ENCODE peak calls at places on chromosomes 1 and 21, in five cellular contexts. L is ovary; S is GM18507; U is activated T-cell treated with anti-CD3 and anti-CD28 coated beads, Interleukin-2, amount 50 U/mL, for 24 hours; R is Daoy. P is an unnamed sample.

GRCh38 chr21:26686278-26686677 is 113.2 kb upstream of the CYYR1 start:
- DNase-seq in L (no peak), S (no peak), U (no peak), R (no peak), P (peak)

GRCh38 chr1:42379794-42380616 is 587 bp upstream of the RIMKLA start:
- DNase-seq in L (no peak), S (no peak), U (no peak), R (peak), P (peak)

GRCh38 chr1:54227091-54227602 is 27.2 kb downstream of the MRPL37 start:
- DNase-seq in L (peak), S (no peak), U (no peak), R (peak), P (peak)

GRCh38 chr1:112264553-112264952 is 131.5 kb upstream of the CTTNBP2NL start:
- DNase-seq in L (no peak), S (no peak), U (no peak), R (no peak), P (no peak)

GRCh38 chr1:180264595-180264994 is 34.5 kb downstream of the LHX4 start:
- DNase-seq in L (no peak), S (no peak), U (no peak), R (no peak), P (no peak)

GRCh38 chr1:109425391-109425790 is 857 bp downstream of the PSMA5 start:
- DNase-seq in L (no peak), S (peak), U (no peak), R (no peak), P (peak)

GRCh38 chr1:61056674-61057439 is 25.5 kb upstream of the NFIA start:
- DNase-seq in L (peak), S (no peak), U (peak), R (peak), P (peak)

GRCh38 chr1:245298781-245299180 is 144.0 kb downstream of the KIF26B start:
- DNase-seq in L (no peak), S (no peak), U (no peak), R (no peak), P (no peak)

GRCh38 chr1:42960693-42961559 is 2.3 kb upstream of the SLC2A1 start:
- DNase-seq in L (no peak), S (no peak), U (no peak), R (no peak), P (peak)

GRCh38 chr1:172969611-172970010 is 81.1 kb downstream of the TNFSF18 start:
- DNase-seq in L (no peak), S (no peak), U (no peak), R (peak), P (peak)

GRCh38 chr1:53025034-53025777 is 36.8 kb upstream of the PODN start:
- DNase-seq in L (peak), S (no peak), U (no peak), R (peak), P (peak)

GRCh38 chr1:231059566-231060193 is 19.6 kb upstream of the FAM89A start:
- DNase-seq in L (no peak), S (no peak), U (no peak), R (peak), P (peak)

GRCh38 chr1:209768354-209768774 is 12.5 kb downstream of the TRAF3IP3 start:
- DNase-seq in L (no peak), S (peak), U (peak), R (no peak), P (no peak)

GRCh38 chr21:23522750-23523149 is 2084.5 kb downstream of the MRPL39 start:
- DNase-seq in L (no peak), S (no peak), U (no peak), R (no peak), P (no peak)

GRCh38 chr1:154483941-154484803 is 17.8 kb upstream of the TDRD10 start:
- DNase-seq in L (no peak), S (no peak), U (no peak), R (peak), P (peak)

GRCh38 chr1:178353524-178353923 is 143.2 kb downstream of the CLEC20A start:
- DNase-seq in L (no peak), S (no peak), U (no peak), R (peak), P (no peak)

GRCh38 chr1:156882543-156882942 is 11.0 kb upstream of the PEAR1 start:
- DNase-seq in L (no peak), S (no peak), U (no peak), R (no peak), P (no peak)

GRCh38 chr1:5597991-5598823 is 394.0 kb downstream of the NPHP4 start:
- DNase-seq in L (no peak), S (no peak), U (no peak), R (no peak), P (no peak)

GRCh38 chr1:202861420-202862121 is 27.4 kb downstream of the RABIF start:
- DNase-seq in L (peak), S (peak), U (peak), R (peak), P (peak)

GRCh38 chr1:22418852-22419480 is 32.7 kb upstream of the ZBTB40 start:
- DNase-seq in L (no peak), S (no peak), U (no peak), R (peak), P (peak)

GRCh38 chr21:44528634-44528995 is 11.4 kb downstream of the KRTAP10-1 start:
- DNase-seq in L (no peak), S (no peak), U (peak), R (no peak), P (no peak)

GRCh38 chr1:67963263-67963662 is 87.2 kb downstream of the DIRAS3 start:
- DNase-seq in L (no peak), S (no peak), U (no peak), R (no peak), P (no peak)

GRCh38 chr1:44881011-44881632 is 38.1 kb upstream of the PTCH2 start:
- DNase-seq in L (no peak), S (no peak), U (no peak), R (peak), P (peak)

GRCh38 chr1:50300303-50300702 is 122.9 kb downstream of the DMRTA2 start:
- DNase-seq in L (no peak), S (no peak), U (no peak), R (no peak), P (no peak)

GRCh38 chr1:206513312-206514111 is 6.2 kb downstream of the RASSF5 start:
- DNase-seq in L (peak), S (no peak), U (no peak), R (peak), P (peak)

GRCh38 chr1:179366093-179366800 is 476 bp downstream of the AXDND1 start:
- DNase-seq in L (no peak), S (no peak), U (no peak), R (no peak), P (peak)

GRCh38 chr1:234605983-234606730 is 3.8 kb downstream of the IRF2BP2 start:
- DNase-seq in L (no peak), S (no peak), U (peak), R (peak), P (no peak)

GRCh38 chr1:177069489-177069888 is 95.0 kb downstream of the ASTN1 start:
- DNase-seq in L (no peak), S (no peak), U (no peak), R (no peak), P (no peak)